ENCODE peak calls at places on chromosomes 5 and 9, in four cellular contexts. One of them, this sample, is unnamed.

GRCh38 chr5:96243203-96243602 is 189.8 kb downstream of the PCSK1 start:
- DNase-seq in GM06990: no peak
- DNase-seq in MM.1S: no peak
- DNase-seq in brain microvascular endothelial cell: no peak
- DNase-seq in this sample: no peak

GRCh38 chr9:78030553-78031270 is 899 bp downstream of the GNAQ start:
- DNase-seq in brain microvascular endothelial cell: no peak
- DNase-seq in MM.1S: peak
- DNase-seq in GM06990: peak
- DNase-seq in this sample: no peak

GRCh38 chr5:179824745-179825112 is 4.0 kb downstream of the SQSTM1 start:
- DNase-seq in brain microvascular endothelial cell: no peak
- DNase-seq in GM06990: no peak
- DNase-seq in MM.1S: no peak
- DNase-seq in this sample: no peak

GRCh38 chr5:157390179-157390923 is 69.7 kb upstream of the NIPAL4 start:
- DNase-seq in brain microvascular endothelial cell: peak
- DNase-seq in MM.1S: no peak
- DNase-seq in GM06990: no peak
- DNase-seq in this sample: no peak

GRCh38 chr9:126705767-126706697 is 92.3 kb downstream of the LMX1B start:
- DNase-seq in GM06990: peak
- DNase-seq in brain microvascular endothelial cell: peak
- DNase-seq in MM.1S: peak
- DNase-seq in this sample: no peak

GRCh38 chr5:123097483-123097870 is 8.4 kb downstream of the PRDM6 start:
- DNase-seq in MM.1S: no peak
- DNase-seq in brain microvascular endothelial cell: no peak
- DNase-seq in GM06990: no peak
- DNase-seq in this sample: no peak

GRCh38 chr5:160506006-160507004 is 84.7 kb downstream of the PTTG1 start:
- DNase-seq in brain microvascular endothelial cell: peak
- DNase-seq in GM06990: peak
- DNase-seq in MM.1S: peak
- DNase-seq in this sample: no peak

GRCh38 chr5:132204330-132204729 is 23.3 kb downstream of the P4HA2 start:
- DNase-seq in MM.1S: no peak
- DNase-seq in GM06990: no peak
- DNase-seq in brain microvascular endothelial cell: no peak
- DNase-seq in this sample: no peak

GRCh38 chr5:45796959-45797553 is 100.9 kb upstream of the HCN1 start:
- DNase-seq in GM06990: no peak
- DNase-seq in MM.1S: no peak
- DNase-seq in brain microvascular endothelial cell: no peak
- DNase-seq in this sample: no peak

GRCh38 chr9:94912700-94913249 is 186.3 kb downstream of the AOPEP start:
- DNase-seq in MM.1S: no peak
- DNase-seq in GM06990: no peak
- DNase-seq in brain microvascular endothelial cell: peak
- DNase-seq in this sample: no peak

GRCh38 chr5:17343675-17344074 is 126.2 kb downstream of the BASP1 start:
- DNase-seq in GM06990: no peak
- DNase-seq in brain microvascular endothelial cell: peak
- DNase-seq in MM.1S: peak
- DNase-seq in this sample: peak

GRCh38 chr5:77437194-77437593 is 54.9 kb downstream of the WDR41 start:
- DNase-seq in brain microvascular endothelial cell: no peak
- DNase-seq in GM06990: no peak
- DNase-seq in MM.1S: no peak
- DNase-seq in this sample: no peak

GRCh38 chr5:59485629-59486439 is 407.7 kb downstream of the PDE4D start:
- DNase-seq in GM06990: no peak
- DNase-seq in MM.1S: no peak
- DNase-seq in brain microvascular endothelial cell: no peak
- DNase-seq in this sample: no peak

GRCh38 chr5:88732181-88732633 is 150.8 kb downstream of the MEF2C start:
- DNase-seq in MM.1S: peak
- DNase-seq in brain microvascular endothelial cell: peak
- DNase-seq in GM06990: peak
- DNase-seq in this sample: peak

GRCh38 chr5:78129632-78130031 is 164.9 kb downstream of the AP3B1 start:
- DNase-seq in MM.1S: no peak
- DNase-seq in GM06990: no peak
- DNase-seq in brain microvascular endothelial cell: no peak
- DNase-seq in this sample: no peak

GRCh38 chr9:18056993-18057369 is 417.0 kb upstream of the ADAMTSL1 start:
- DNase-seq in MM.1S: peak
- DNase-seq in brain microvascular endothelial cell: no peak
- DNase-seq in GM06990: peak
- DNase-seq in this sample: peak

GRCh38 chr5:35939639-35940038 is 1.2 kb upstream of the CAPSL start:
- DNase-seq in MM.1S: no peak
- DNase-seq in brain microvascular endothelial cell: no peak
- DNase-seq in GM06990: no peak
- DNase-seq in this sample: no peak

GRCh38 chr9:75087279-75087823 is 604 bp downstream of the NMRK1 start:
- DNase-seq in brain microvascular endothelial cell: peak
- DNase-seq in MM.1S: peak
- DNase-seq in GM06990: peak
- DNase-seq in this sample: peak

GRCh38 chr5:87340716-87341115 is 72.0 kb downstream of the CCNH start:
- DNase-seq in GM06990: peak
- DNase-seq in brain microvascular endothelial cell: no peak
- DNase-seq in MM.1S: peak
- DNase-seq in this sample: peak

GRCh38 chr5:66198837-66199236 is 54.7 kb downstream of the SREK1 start:
- DNase-seq in GM06990: no peak
- DNase-seq in brain microvascular endothelial cell: no peak
- DNase-seq in MM.1S: no peak
- DNase-seq in this sample: no peak

GRCh38 chr5:91123896-91124295 is 259.2 kb downstream of the ARRDC3 start:
- DNase-seq in MM.1S: no peak
- DNase-seq in brain microvascular endothelial cell: no peak
- DNase-seq in GM06990: no peak
- DNase-seq in this sample: no peak

GRCh38 chr5:172574845-172575170 is 66.3 kb upstream of the NEURL1B start:
- DNase-seq in MM.1S: no peak
- DNase-seq in brain microvascular endothelial cell: no peak
- DNase-seq in GM06990: no peak
- DNase-seq in this sample: no peak

GRCh38 chr9:105141448-105142101 is 102.9 kb upstream of the SLC44A1 start:
- DNase-seq in brain microvascular endothelial cell: no peak
- DNase-seq in GM06990: no peak
- DNase-seq in MM.1S: peak
- DNase-seq in this sample: no peak

GRCh38 chr5:65769539-65769938 is 47.5 kb downstream of the NLN start:
- DNase-seq in MM.1S: no peak
- DNase-seq in brain microvascular endothelial cell: peak
- DNase-seq in GM06990: no peak
- DNase-seq in this sample: no peak

GRCh38 chr5:177334155-177334551 is 17.3 kb downstream of the LMAN2 start:
- DNase-seq in brain microvascular endothelial cell: no peak
- DNase-seq in GM06990: no peak
- DNase-seq in MM.1S: no peak
- DNase-seq in this sample: no peak

GRCh38 chr9:137670391-137671195 is 51.8 kb downstream of the EHMT1 start:
- DNase-seq in MM.1S: no peak
- DNase-seq in brain microvascular endothelial cell: no peak
- DNase-seq in GM06990: no peak
- DNase-seq in this sample: no peak

GRCh38 chr9:128190013-128190412 is 1.4 kb downstream of the CIZ1 start:
- DNase-seq in brain microvascular endothelial cell: no peak
- DNase-seq in MM.1S: no peak
- DNase-seq in GM06990: no peak
- DNase-seq in this sample: no peak

GRCh38 chr5:134525687-134526482 is 415 bp downstream of the JADE2 start:
- DNase-seq in GM06990: peak
- DNase-seq in brain microvascular endothelial cell: peak
- DNase-seq in MM.1S: peak
- DNase-seq in this sample: no peak

GRCh38 chr5:91288517-91288916 is 94.6 kb downstream of the ARRDC3 start:
- DNase-seq in brain microvascular endothelial cell: no peak
- DNase-seq in MM.1S: no peak
- DNase-seq in GM06990: no peak
- DNase-seq in this sample: no peak

GRCh38 chr9:95316274-95316673 is 1.2 kb downstream of the FANCC start:
- DNase-seq in MM.1S: peak
- DNase-seq in brain microvascular endothelial cell: no peak
- DNase-seq in GM06990: no peak
- DNase-seq in this sample: no peak

GRCh38 chr5:61599370-61600140 is 267.5 kb downstream of the ZSWIM6 start:
- DNase-seq in GM06990: no peak
- DNase-seq in MM.1S: no peak
- DNase-seq in brain microvascular endothelial cell: peak
- DNase-seq in this sample: no peak

GRCh38 chr9:27059406-27059805 is 49.6 kb upstream of the TEK start:
- DNase-seq in GM06990: no peak
- DNase-seq in MM.1S: no peak
- DNase-seq in brain microvascular endothelial cell: no peak
- DNase-seq in this sample: no peak

GRCh38 chr5:113514263-113514590 is 733 bp downstream of the YTHDC2 start:
- DNase-seq in GM06990: no peak
- DNase-seq in brain microvascular endothelial cell: no peak
- DNase-seq in MM.1S: peak
- DNase-seq in this sample: no peak

GRCh38 chr9:11697101-11697500 is 996.1 kb upstream of the TYRP1 start:
- DNase-seq in GM06990: no peak
- DNase-seq in brain microvascular endothelial cell: no peak
- DNase-seq in MM.1S: no peak
- DNase-seq in this sample: no peak

GRCh38 chr5:177022386-177023246 is at the start of gene ZNF346:
- DNase-seq in MM.1S: peak
- DNase-seq in GM06990: peak
- DNase-seq in brain microvascular endothelial cell: peak
- DNase-seq in this sample: peak

GRCh38 chr5:107464876-107465275 is 205.9 kb downstream of the EFNA5 start:
- DNase-seq in brain microvascular endothelial cell: no peak
- DNase-seq in GM06990: no peak
- DNase-seq in MM.1S: no peak
- DNase-seq in this sample: no peak

GRCh38 chr9:75096796-75097195 is 8.5 kb downstream of the OSTF1 start:
- DNase-seq in brain microvascular endothelial cell: no peak
- DNase-seq in GM06990: no peak
- DNase-seq in MM.1S: no peak
- DNase-seq in this sample: no peak

GRCh38 chr9:134335095-134335489 is 8.8 kb downstream of the RXRA start:
- DNase-seq in MM.1S: no peak
- DNase-seq in GM06990: no peak
- DNase-seq in brain microvascular endothelial cell: no peak
- DNase-seq in this sample: no peak

GRCh38 chr5:65326912-65327311 is 154.8 kb downstream of the ADAMTS6 start:
- DNase-seq in MM.1S: no peak
- DNase-seq in GM06990: no peak
- DNase-seq in brain microvascular endothelial cell: peak
- DNase-seq in this sample: no peak